ENCODE peak calls at places on chromosomes 4 and X, in eight cellular contexts. O is HT-29; A is RCC 7860; H is ELR; N is neuronal stem cell; F is CD8-positive, alpha-beta memory T cell; R is M059J; Z is iris pigment epithelial cell. V is an unnamed sample.

GRCh38 chrX:14409341-14409740 is 120.0 kb upstream of the GLRA2 start:
- DNase-seq in N (no peak), Z (peak; percentile 27), A (no peak), R (peak; percentile 73), O (peak; percentile 63), F (no peak), H (peak; percentile 4), V (no peak)

GRCh38 chr4:140469806-140470733 is 28.0 kb downstream of the MGAT4D start:
- DNase-seq in Z (no peak), O (no peak), R (no peak), F (no peak), A (no peak), N (no peak), H (peak; percentile 2), V (no peak)

GRCh38 chrX:30979271-30979670 is 90.2 kb upstream of the TAB3 start:
- DNase-seq in R (no peak), O (no peak), A (no peak), H (no peak), F (no peak), Z (no peak), N (no peak), V (no peak)

GRCh38 chr4:153489856-153490558 is 23.8 kb downstream of the TMEM131L start:
- DNase-seq in Z (no peak), N (no peak), R (no peak), H (peak; percentile 69), F (no peak), A (no peak), O (no peak), V (no peak)

GRCh38 chr4:3765271-3766206 is 646 bp upstream of the ADRA2C start:
- DNase-seq in H (peak; percentile 34), F (no peak), N (peak; percentile 61), R (peak; percentile 49), Z (peak; percentile 80), A (no peak), O (no peak), V (peak; percentile 76)

GRCh38 chrX:70433848-70434351 is 10.7 kb upstream of the DLG3 start:
- DNase-seq in H (peak; percentile 58), O (peak; percentile 78), Z (peak; percentile 41), R (peak; percentile 75), N (peak; percentile 57), A (peak; percentile 29), F (peak; percentile 71), V (no peak)

GRCh38 chr4:110970642-110971041 is 347.8 kb upstream of the PITX2 start:
- DNase-seq in F (no peak), N (peak; percentile 39), O (peak; percentile 85), H (peak; percentile 72), R (peak; percentile 59), A (peak; percentile 20), Z (peak; percentile 85), V (peak; percentile 51)

GRCh38 chrX:150935466-150935865 is 37.0 kb upstream of the CD99L2 start:
- DNase-seq in F (no peak), H (peak; percentile 25), A (no peak), Z (peak; percentile 51), N (no peak), R (peak; percentile 69), O (no peak), V (peak; percentile 16)

GRCh38 chr4:126242679-126243390 is 928.1 kb downstream of the FAT4 start:
- DNase-seq in F (no peak), Z (no peak), H (no peak), N (no peak), A (no peak), O (no peak), R (peak; percentile 8), V (no peak)

GRCh38 chr4:187192266-187192665 is 468.6 kb upstream of the FAT1 start:
- DNase-seq in O (no peak), N (no peak), A (no peak), Z (no peak), R (no peak), H (no peak), F (no peak), V (no peak)

GRCh38 chr4:76956961-76957738 is 7.6 kb downstream of the SEPTIN11 start:
- DNase-seq in H (no peak), Z (no peak), R (no peak), A (no peak), N (no peak), O (no peak), F (no peak), V (no peak)

GRCh38 chr4:532588-533317 is 33.7 kb downstream of the PIGG start:
- DNase-seq in O (peak; percentile 7), Z (no peak), F (no peak), A (no peak), N (no peak), R (no peak), H (peak; percentile 15), V (no peak)

GRCh38 chr4:2913168-2913567 is 50.0 kb downstream of the NOP14 start:
- DNase-seq in N (no peak), F (no peak), A (no peak), O (no peak), Z (no peak), H (no peak), R (no peak), V (no peak)

GRCh38 chr4:54526560-54526959 is 131.2 kb upstream of the KIT start:
- DNase-seq in A (no peak), N (no peak), O (no peak), Z (no peak), F (no peak), R (no peak), H (no peak), V (no peak)